ENCODE peak calls at places on chromosomes 5 and 9, in four cellular contexts. R is HepG2, G is K562, T is GM12878. D is an unnamed sample.

GRCh38 chr5:137935190-137935589 is 45.9 kb downstream of the PKD2L2 start:
- DNase-seq in G (no peak), R (no peak), T (peak), D (no peak)

GRCh38 chr5:143749581-143750204 is 62.3 kb upstream of the HMHB1 start:
- DNase-seq in G (no peak), R (peak), T (no peak), D (no peak)

GRCh38 chr5:74685979-74686631 is 1.1 kb downstream of the HEXB start:
- DNase-seq in G (peak), T (peak), R (no peak), D (no peak)

GRCh38 chr9:102631559-102631958 is 363.6 kb upstream of the CYLC2 start:
- DNase-seq in G (peak), R (peak), T (no peak), D (no peak)

GRCh38 chr5:18299166-18299565 is 664.9 kb downstream of the TAF11L14 start:
- DNase-seq in R (no peak), T (no peak), G (no peak), D (no peak)

GRCh38 chr9:76868897-76869296 is 37.0 kb downstream of the PRUNE2 start:
- DNase-seq in R (no peak), T (no peak), G (no peak), D (no peak)

GRCh38 chr5:8349855-8350254 is 480.9 kb downstream of the MTRR start:
- DNase-seq in T (peak), G (no peak), R (no peak), D (no peak)

GRCh38 chr5:142184939-142185526 is 76.5 kb downstream of the NDFIP1 start:
- DNase-seq in R (no peak), T (no peak), G (no peak), D (no peak)

GRCh38 chr9:101409079-101409477 is 10.4 kb downstream of the ZNF189 start:
- DNase-seq in G (no peak), T (no peak), R (no peak), D (no peak)

GRCh38 chr9:87685871-87686519 is 39.9 kb upstream of the CTSL start:
- DNase-seq in T (no peak), R (no peak), G (no peak), D (no peak)

GRCh38 chr5:103407399-103407798 is 148.8 kb downstream of the MACIR start:
- DNase-seq in T (no peak), R (no peak), G (no peak), D (no peak)

GRCh38 chr5:154518438-154518867 is 40.4 kb upstream of the HAND1 start:
- DNase-seq in R (no peak), T (no peak), G (peak), D (no peak)

GRCh38 chr9:119357697-119358096 is 11.5 kb downstream of the BRINP1 start:
- DNase-seq in G (no peak), R (no peak), T (no peak), D (no peak)

GRCh38 chr9:114888599-114888998 is 41.8 kb downstream of the TNFSF8 start:
- DNase-seq in G (no peak), R (no peak), T (no peak), D (peak)

GRCh38 chr9:18490591-18491370 is 16.8 kb downstream of the ADAMTSL1 start:
- DNase-seq in G (no peak), R (no peak), T (no peak), D (no peak)

GRCh38 chr5:139600336-139600949 is 39.3 kb downstream of the UBE2D2 start:
- DNase-seq in T (no peak), R (no peak), G (no peak), D (no peak)

GRCh38 chr5:6877986-6878828 is 165.0 kb downstream of the TENT4A start:
- DNase-seq in R (no peak), G (no peak), T (no peak), D (no peak)

GRCh38 chr5:180216646-180217171 is 7.7 kb upstream of the RASGEF1C start:
- DNase-seq in R (no peak), G (no peak), T (no peak), D (no peak)

GRCh38 chr5:180217797-180218196 is 8.8 kb upstream of the RASGEF1C start:
- DNase-seq in T (no peak), G (no peak), R (no peak), D (no peak)

DNA sequence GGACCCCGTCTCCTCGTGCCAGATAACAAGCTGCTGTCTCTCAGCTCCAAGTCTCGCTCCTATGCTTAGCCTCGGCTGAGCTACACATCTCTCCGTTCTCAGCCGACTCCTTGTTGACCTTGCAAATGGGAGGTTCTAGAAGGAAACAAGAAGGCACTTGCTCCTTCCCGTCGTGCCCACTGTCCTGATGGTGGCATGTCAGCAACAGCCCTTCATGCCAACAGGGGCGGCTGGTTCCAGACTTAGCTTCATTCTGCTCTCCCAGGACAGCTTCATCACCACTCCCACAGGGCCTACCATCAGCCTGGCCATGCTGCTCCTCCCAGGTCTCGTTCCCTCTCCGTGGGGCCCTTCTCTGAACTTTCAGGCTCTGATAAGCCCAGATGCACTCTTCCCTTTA is 13.0 kb upstream of the RASGEF1C start:
- DNase-seq in R (no peak), T (no peak), G (no peak), D (no peak)
- TF ChIP-seq CBFB in R (no peak), T (no peak), G (no peak), D (no peak)

GRCh38 chr9:2872941-2873323 is 29.0 kb upstream of the PUM3 start:
- DNase-seq in T (no peak), G (no peak), R (no peak), D (no peak)

GRCh38 chr9:2870340-2870739 is 26.4 kb upstream of the PUM3 start:
- DNase-seq in T (no peak), G (no peak), R (no peak), D (no peak)

GRCh38 chr9:2875218-2875977 is 31.5 kb upstream of the PUM3 start:
- DNase-seq in G (no peak), T (no peak), R (no peak), D (no peak)

GRCh38 chr9:2874001-2874750 is 30.3 kb upstream of the PUM3 start:
- DNase-seq in R (no peak), T (no peak), G (no peak), D (no peak)

GRCh38 chr9:2872307-2872940 is 28.5 kb upstream of the PUM3 start:
- DNase-seq in R (peak), G (no peak), T (no peak), D (no peak)
- TF ChIP-seq ATF2 in R (no peak), G (no peak), T (no peak), D (no peak)

DNA sequence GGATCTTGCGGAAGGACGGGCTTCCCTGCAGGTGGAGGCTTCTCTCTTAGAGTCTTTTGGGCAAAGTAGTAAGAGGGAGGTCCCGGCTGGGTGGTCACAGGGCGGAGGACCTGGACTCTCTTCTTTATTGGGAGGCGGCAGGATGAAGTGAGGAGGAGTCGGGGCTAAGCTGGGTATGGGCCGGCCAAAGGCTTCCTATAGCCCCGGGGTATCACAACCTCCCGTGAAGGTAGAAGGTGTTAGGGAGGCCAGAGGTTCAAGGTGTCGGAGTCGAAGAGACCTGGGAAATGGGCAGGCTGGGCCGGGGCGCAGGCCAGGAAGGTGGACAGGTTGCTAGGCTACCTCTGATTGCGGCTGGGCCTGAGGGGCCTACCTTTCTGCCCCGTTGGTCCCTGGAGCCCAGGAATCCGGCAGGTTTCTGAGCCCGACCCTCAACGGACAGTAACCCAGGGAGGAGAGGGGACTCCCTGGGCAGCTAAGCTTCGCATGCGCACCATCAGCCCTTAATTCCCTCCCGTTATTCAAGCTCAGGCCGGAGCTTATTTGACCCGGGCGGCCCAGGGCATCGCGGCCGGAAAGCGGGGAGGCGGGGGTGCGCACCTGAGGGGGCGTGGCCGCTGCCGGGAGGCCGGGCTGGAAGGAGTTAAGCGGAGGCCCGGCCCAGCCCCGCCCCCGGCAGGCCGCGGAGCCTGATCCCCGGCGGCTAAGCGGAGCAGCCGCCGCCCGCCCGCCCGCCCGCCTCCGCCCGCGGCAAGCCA is at the start of gene TESK1:
- DNase-seq in R (peak), G (peak), T (no peak), D (peak)
- TF ChIP-seq CBFB in R (no peak), G (no peak), T (no peak), D (no peak)

DNA sequence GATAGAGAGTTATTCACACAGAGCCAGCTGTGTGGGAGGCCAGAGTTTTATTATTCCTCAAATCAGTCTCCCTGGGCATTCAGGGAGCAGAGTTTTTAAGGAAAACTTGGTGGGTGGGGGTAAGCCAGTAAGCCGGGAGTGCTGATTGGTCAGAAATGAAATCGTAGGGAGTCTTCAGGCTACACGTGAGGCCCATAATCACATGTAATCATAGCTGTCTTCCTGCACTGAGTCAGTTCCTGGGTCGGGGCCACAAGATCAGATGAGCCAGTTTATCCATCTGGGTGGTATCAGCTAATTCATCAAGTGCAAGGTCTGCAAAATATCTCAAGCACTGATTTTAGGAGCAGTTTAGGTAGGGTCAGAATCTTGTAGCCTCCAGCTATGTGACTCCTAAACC is 10.8 kb upstream of the TTC39B start:
- DNase-seq in G (no peak), T (no peak), R (no peak), D (no peak)
- TF ChIP-seq ATF2 in G (no peak), T (no peak), R (no peak), D (no peak)

GRCh38 chr9:136553581-136553980 is 7.7 kb upstream of the NOTCH1 start:
- DNase-seq in R (no peak), T (no peak), G (no peak), D (no peak)

GRCh38 chr9:136549010-136549980 is 3.4 kb upstream of the NOTCH1 start:
- DNase-seq in G (no peak), T (no peak), R (no peak), D (no peak)

GRCh38 chr9:136552117-136552685 is 6.4 kb upstream of the NOTCH1 start:
- DNase-seq in R (no peak), G (no peak), T (no peak), D (no peak)

GRCh38 chr9:136550439-136551085 is 4.7 kb upstream of the NOTCH1 start:
- DNase-seq in G (no peak), T (no peak), R (no peak), D (no peak)

DNA sequence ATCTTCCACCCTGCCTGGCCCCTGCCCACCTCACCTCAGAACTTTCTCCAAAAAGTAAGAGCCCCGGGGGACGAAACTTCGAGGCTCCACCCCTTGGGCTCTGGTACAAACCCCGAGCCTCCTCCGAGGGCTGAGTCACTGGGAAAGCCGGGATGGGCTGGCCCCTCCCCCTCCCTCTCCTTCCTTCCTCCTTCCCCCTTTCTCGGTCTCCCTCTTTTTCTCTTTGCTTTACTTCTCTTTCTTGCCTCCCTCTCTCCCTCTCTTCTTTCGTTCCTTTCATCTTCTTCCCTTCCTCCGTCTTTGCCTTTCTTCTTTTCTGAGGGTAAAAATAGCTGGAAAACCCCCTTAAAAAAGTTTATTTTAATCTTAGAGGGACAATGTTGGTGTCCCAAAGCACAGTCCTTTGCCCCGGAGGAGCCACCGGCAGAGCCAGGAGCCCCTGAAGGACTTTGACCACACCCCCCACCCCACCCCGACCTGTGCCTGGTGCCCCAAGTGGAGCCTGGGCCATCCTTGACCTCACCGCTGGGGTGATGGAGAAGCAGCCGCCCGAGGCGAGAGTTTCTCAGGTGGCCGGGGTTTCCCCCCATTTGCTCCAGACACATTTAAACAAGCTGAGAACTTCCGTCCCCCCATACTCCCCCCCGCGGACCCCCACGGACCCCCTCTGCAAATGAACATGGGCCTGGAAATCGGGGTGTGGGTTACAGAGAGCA is 5.7 kb upstream of the NOTCH1 start:
- DNase-seq in G (peak), R (no peak), T (no peak), D (peak)
- TF ChIP-seq CBFB in G (no peak), R (no peak), T (no peak), D (no peak)

DNA sequence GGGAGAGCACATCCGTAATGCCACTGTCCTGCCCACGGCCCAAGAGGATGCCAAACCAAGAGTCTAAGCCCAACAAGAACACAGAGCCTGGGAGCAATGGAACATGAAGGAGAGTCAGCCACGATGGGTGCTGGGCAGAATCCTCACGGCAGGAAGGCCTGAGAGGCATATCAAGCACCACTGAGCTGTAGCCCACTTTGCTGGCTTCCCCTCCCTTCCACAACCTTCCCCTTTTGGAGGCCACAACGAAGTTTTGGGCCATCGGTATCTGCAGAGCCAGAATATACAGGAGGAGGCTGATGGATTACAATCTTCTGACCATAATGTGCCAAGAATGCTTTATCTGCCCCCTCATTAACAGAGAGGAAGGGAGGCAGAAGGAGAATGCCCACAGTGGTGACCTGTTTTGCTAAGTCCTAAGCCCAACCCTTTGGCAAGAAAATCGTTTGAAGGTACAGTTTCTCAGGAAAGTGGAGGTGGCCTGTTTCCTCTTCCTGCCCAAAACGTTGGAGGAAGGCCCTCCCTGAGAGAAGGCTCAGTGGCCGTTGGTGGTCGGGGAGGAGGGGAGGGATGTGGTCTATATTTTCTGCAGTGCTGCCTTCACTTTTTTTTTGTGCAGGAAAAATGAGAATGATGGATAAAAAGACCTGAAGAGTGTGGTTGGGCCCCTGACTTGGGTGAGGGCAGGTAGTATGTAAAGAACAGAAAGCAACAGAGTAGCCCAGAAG is 26.2 kb downstream of the MACROH2A1 start:
- DNase-seq in T (no peak), G (no peak), R (no peak), D (no peak)
- TF ChIP-seq ATF2 in T (no peak), G (no peak), R (no peak), D (no peak)

DNA sequence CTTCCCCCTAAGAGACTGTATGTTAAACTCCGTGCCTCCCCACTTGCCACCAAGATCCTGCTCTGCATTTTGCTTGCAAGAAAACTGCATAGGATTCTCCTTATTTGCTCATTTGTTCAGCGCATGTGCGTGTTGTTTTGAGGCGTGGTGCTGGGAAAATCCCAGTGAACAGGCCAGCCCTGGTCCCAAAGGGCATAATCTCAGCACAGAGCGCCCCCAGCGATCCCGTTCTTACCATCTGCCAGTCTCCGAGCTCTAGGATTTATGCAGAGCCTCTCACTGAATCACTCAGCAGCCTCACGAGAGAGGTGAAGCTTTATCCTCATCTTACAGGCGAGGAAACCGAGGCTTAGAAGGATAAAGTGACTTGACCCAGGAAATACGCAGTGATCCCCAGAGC is 11.5 kb downstream of the PRRX2 start:
- DNase-seq in R (peak), G (no peak), T (no peak), D (no peak)
- TF ChIP-seq CBFB in R (no peak), G (no peak), T (no peak), D (no peak)